ENCODE peak calls at places on chromosomes 1 and 21, in ten cellular contexts. H is GM12864; X is hippocampal formation; S is AG09319; D is M059J; K is Right ventricle myocardium inferior; Q is cardiac muscle cell; C is activated T-cell treated with anti-CD3 and anti-CD28 coated beads, Interleukin-2, amount 50 U/mL, for 4 hours; J is T-cell; I is Calu3. W is an unnamed sample.

GRCh38 chr1:33228935-33229487 is 27.3 kb upstream of the ZNF362 start:
- DNase-seq in D (peak), H (no peak), X (peak), C (no peak), S (peak), K (no peak), J (no peak), Q (peak), I (no peak), W (no peak)

GRCh38 chr1:26743426-26744059 is 44.2 kb upstream of the PIGV start:
- DNase-seq in X (no peak), I (no peak), D (no peak), H (no peak), J (no peak), Q (no peak), C (no peak), S (no peak), K (no peak), W (no peak)

GRCh38 chr21:36461918-36462486 is 17.9 kb downstream of the CLDN14 start:
- DNase-seq in C (no peak), S (no peak), D (no peak), K (no peak), J (no peak), H (no peak), I (peak), Q (no peak), X (no peak), W (no peak)

GRCh38 chr1:7810395-7810794 is 26.3 kb downstream of the PER3 start:
- DNase-seq in I (no peak), D (peak), X (no peak), S (peak), K (no peak), Q (peak), J (no peak), C (no peak), H (no peak), W (peak)

GRCh38 chr1:228142616-228143203 is 2.6 kb downstream of the GUK1 start:
- DNase-seq in Q (no peak), K (peak), H (no peak), C (no peak), J (no peak), S (no peak), D (no peak), X (no peak), I (no peak), W (no peak)

GRCh38 chr1:149997585-149998262 is 12.8 kb downstream of the OTUD7B start:
- DNase-seq in J (no peak), S (no peak), I (no peak), C (no peak), D (no peak), Q (no peak), K (no peak), H (peak), X (no peak), W (no peak)

GRCh38 chr1:225435487-225435886 is 7.6 kb upstream of the LBR start:
- DNase-seq in J (no peak), Q (no peak), X (no peak), C (no peak), K (no peak), I (no peak), S (no peak), H (no peak), D (no peak), W (no peak)

GRCh38 chr1:239555350-239555749 is 169.0 kb downstream of the CHRM3 start:
- DNase-seq in K (no peak), X (no peak), Q (no peak), I (no peak), H (no peak), D (no peak), J (no peak), C (no peak), S (no peak), W (no peak)

GRCh38 chr1:42721926-42722325 is 18.1 kb downstream of the CLDN19 start:
- DNase-seq in H (no peak), D (no peak), Q (no peak), C (no peak), S (no peak), X (no peak), I (no peak), K (no peak), J (no peak), W (no peak)

GRCh38 chr1:49765034-49765433 is 258.7 kb downstream of the AGBL4 start:
- DNase-seq in I (peak), J (no peak), D (no peak), K (no peak), C (no peak), Q (no peak), X (no peak), H (no peak), S (no peak), W (no peak)

GRCh38 chr1:186738896-186739295 is 58.7 kb upstream of the PTGS2 start:
- DNase-seq in Q (no peak), H (peak), I (no peak), D (no peak), C (no peak), J (no peak), X (no peak), S (no peak), K (no peak), W (no peak)

GRCh38 chr1:40004857-40005256 is 35.7 kb upstream of the CAP1 start:
- DNase-seq in X (peak), S (no peak), H (no peak), K (no peak), I (no peak), D (no peak), C (no peak), J (no peak), Q (no peak), W (no peak)

GRCh38 chr1:43836267-43836951 is 97.2 kb upstream of the ARTN start:
- DNase-seq in Q (peak), I (peak), C (peak), D (peak), X (no peak), J (peak), S (no peak), H (peak), K (no peak), W (peak)

GRCh38 chr1:75615664-75616435 is 4.9 kb upstream of the SLC44A5 start:
- DNase-seq in J (no peak), X (no peak), C (no peak), D (peak), H (no peak), K (peak), I (peak), Q (peak), S (no peak), W (no peak)

GRCh38 chr21:25062061-25062460 is 545.2 kb downstream of the MRPL39 start:
- DNase-seq in K (no peak), D (no peak), X (no peak), H (no peak), S (no peak), C (no peak), I (no peak), J (no peak), Q (no peak), W (no peak)

GRCh38 chr1:212691561-212692071 is 8.0 kb downstream of the BATF3 start:
- DNase-seq in C (no peak), K (no peak), J (no peak), I (no peak), X (no peak), Q (no peak), D (no peak), H (no peak), S (no peak), W (no peak)

W was measured in stimulated activated naive CD4-positive, alpha-beta T cell treated with Interleukin-2 at 50 U/mL for 16 hours.